ENCODE peak calls at places on chromosomes 13 and 19, in ten cellular contexts. One of them, this sample, is unnamed.

GRCh38 chr19:28929026-28929425 is 283.9 kb downstream of the UQCRFS1 start:
- DNase-seq in keratinocyte: no peak
- DNase-seq in tibial artery: no peak
- DNase-seq in stomach: no peak
- DNase-seq in effector memory CD4-positive, alpha-beta T cell: no peak
- DNase-seq in cardiac muscle cell: no peak
- DNase-seq in thoracic aorta: no peak
- DNase-seq in transverse colon: no peak
- DNase-seq in bronchial epithelial cell: no peak
- DNase-seq in BJ: no peak
- DNase-seq in this sample: no peak

GRCh38 chr13:34250151-34250550 is 432.2 kb downstream of the RFC3 start:
- DNase-seq in BJ: no peak
- DNase-seq in thoracic aorta: no peak
- DNase-seq in stomach: no peak
- DNase-seq in bronchial epithelial cell: no peak
- DNase-seq in effector memory CD4-positive, alpha-beta T cell: no peak
- DNase-seq in cardiac muscle cell: no peak
- DNase-seq in tibial artery: no peak
- DNase-seq in transverse colon: no peak
- DNase-seq in keratinocyte: no peak
- DNase-seq in this sample: no peak

GRCh38 chr19:38453596-38453995 is 20.1 kb downstream of the RYR1 start:
- DNase-seq in tibial artery: no peak
- DNase-seq in effector memory CD4-positive, alpha-beta T cell: no peak
- DNase-seq in BJ: no peak
- DNase-seq in cardiac muscle cell: no peak
- DNase-seq in thoracic aorta: no peak
- DNase-seq in transverse colon: no peak
- DNase-seq in keratinocyte: no peak
- DNase-seq in bronchial epithelial cell: no peak
- DNase-seq in stomach: no peak
- DNase-seq in this sample: no peak

GRCh38 chr19:7670150-7670784 is 1.4 kb downstream of the RETN start:
- DNase-seq in stomach: no peak
- DNase-seq in BJ: no peak
- DNase-seq in tibial artery: no peak
- DNase-seq in cardiac muscle cell: peak; percentile 3
- DNase-seq in thoracic aorta: no peak
- DNase-seq in effector memory CD4-positive, alpha-beta T cell: no peak
- DNase-seq in bronchial epithelial cell: no peak
- DNase-seq in keratinocyte: no peak
- DNase-seq in transverse colon: no peak
- DNase-seq in this sample: no peak

GRCh38 chr13:38819596-38819995 is 132.7 kb downstream of the FREM2 start:
- DNase-seq in BJ: no peak
- DNase-seq in bronchial epithelial cell: no peak
- DNase-seq in cardiac muscle cell: no peak
- DNase-seq in keratinocyte: no peak
- DNase-seq in effector memory CD4-positive, alpha-beta T cell: no peak
- DNase-seq in thoracic aorta: no peak
- DNase-seq in tibial artery: no peak
- DNase-seq in stomach: no peak
- DNase-seq in transverse colon: no peak
- DNase-seq in this sample: no peak

GRCh38 chr13:32314968-32315254 is 252 bp downstream of the ZAR1L start:
- DNase-seq in stomach: peak; percentile 29
- DNase-seq in tibial artery: no peak
- DNase-seq in keratinocyte: no peak
- DNase-seq in thoracic aorta: no peak
- DNase-seq in BJ: no peak
- DNase-seq in bronchial epithelial cell: peak; percentile 41
- DNase-seq in cardiac muscle cell: peak; percentile 66
- DNase-seq in transverse colon: peak; percentile 35
- DNase-seq in effector memory CD4-positive, alpha-beta T cell: peak; percentile 30
- DNase-seq in this sample: peak; percentile 2

GRCh38 chr13:41032646-41033396 is 13.7 kb upstream of the ELF1 start:
- DNase-seq in effector memory CD4-positive, alpha-beta T cell: no peak
- DNase-seq in tibial artery: no peak
- DNase-seq in stomach: no peak
- DNase-seq in keratinocyte: no peak
- DNase-seq in cardiac muscle cell: no peak
- DNase-seq in bronchial epithelial cell: no peak
- DNase-seq in BJ: no peak
- DNase-seq in thoracic aorta: no peak
- DNase-seq in transverse colon: no peak
- DNase-seq in this sample: no peak

GRCh38 chr19:29873024-29873800 is 61.4 kb downstream of the CCNE1 start:
- DNase-seq in keratinocyte: no peak
- DNase-seq in bronchial epithelial cell: no peak
- DNase-seq in effector memory CD4-positive, alpha-beta T cell: peak; percentile 36
- DNase-seq in stomach: peak; percentile 55
- DNase-seq in transverse colon: peak; percentile 49
- DNase-seq in thoracic aorta: no peak
- DNase-seq in BJ: no peak
- DNase-seq in cardiac muscle cell: peak; percentile 34
- DNase-seq in tibial artery: no peak
- DNase-seq in this sample: no peak

GRCh38 chr19:3175761-3176714 is 2.5 kb upstream of the S1PR4 start:
- DNase-seq in cardiac muscle cell: no peak
- DNase-seq in effector memory CD4-positive, alpha-beta T cell: peak; percentile 42
- DNase-seq in BJ: peak; percentile 75
- DNase-seq in bronchial epithelial cell: peak; percentile 94
- DNase-seq in keratinocyte: peak; percentile 72
- DNase-seq in thoracic aorta: no peak
- DNase-seq in stomach: peak; percentile 90
- DNase-seq in tibial artery: no peak
- DNase-seq in transverse colon: peak; percentile 87
- DNase-seq in this sample: no peak

GRCh38 chr19:15280915-15281683 is 48.9 kb upstream of the EPHX3 start:
- DNase-seq in thoracic aorta: no peak
- DNase-seq in cardiac muscle cell: peak; percentile 91
- DNase-seq in tibial artery: peak; percentile 92
- DNase-seq in BJ: no peak
- DNase-seq in transverse colon: peak; percentile 69
- DNase-seq in effector memory CD4-positive, alpha-beta T cell: no peak
- DNase-seq in keratinocyte: no peak
- DNase-seq in stomach: peak; percentile 75
- DNase-seq in bronchial epithelial cell: peak; percentile 67
- DNase-seq in this sample: peak; percentile 96

GRCh38 chr13:52599037-52599852 is 43.0 kb upstream of the HNRNPA1L2 start:
- DNase-seq in effector memory CD4-positive, alpha-beta T cell: no peak
- DNase-seq in cardiac muscle cell: peak; percentile 70
- DNase-seq in stomach: no peak
- DNase-seq in tibial artery: no peak
- DNase-seq in keratinocyte: no peak
- DNase-seq in BJ: no peak
- DNase-seq in thoracic aorta: no peak
- DNase-seq in transverse colon: no peak
- DNase-seq in bronchial epithelial cell: peak; percentile 73
- DNase-seq in this sample: no peak

GRCh38 chr13:29101404-29101803 is 281.3 kb downstream of the MTUS2 start:
- DNase-seq in bronchial epithelial cell: no peak
- DNase-seq in tibial artery: no peak
- DNase-seq in thoracic aorta: no peak
- DNase-seq in effector memory CD4-positive, alpha-beta T cell: no peak
- DNase-seq in cardiac muscle cell: no peak
- DNase-seq in stomach: no peak
- DNase-seq in keratinocyte: no peak
- DNase-seq in transverse colon: no peak
- DNase-seq in BJ: no peak
- DNase-seq in this sample: no peak

GRCh38 chr13:31538067-31539042 is 201.0 kb upstream of the RXFP2 start:
- DNase-seq in BJ: no peak
- DNase-seq in effector memory CD4-positive, alpha-beta T cell: no peak
- DNase-seq in cardiac muscle cell: peak; percentile 74
- DNase-seq in tibial artery: no peak
- DNase-seq in stomach: peak; percentile 29
- DNase-seq in keratinocyte: no peak
- DNase-seq in bronchial epithelial cell: peak; percentile 44
- DNase-seq in thoracic aorta: no peak
- DNase-seq in transverse colon: peak; percentile 13
- DNase-seq in this sample: no peak

GRCh38 chr19:51439021-51439465 is 19.2 kb downstream of the SIGLEC8 start:
- DNase-seq in transverse colon: no peak
- DNase-seq in bronchial epithelial cell: peak; percentile 2
- DNase-seq in thoracic aorta: no peak
- DNase-seq in stomach: no peak
- DNase-seq in effector memory CD4-positive, alpha-beta T cell: no peak
- DNase-seq in keratinocyte: no peak
- DNase-seq in cardiac muscle cell: peak; percentile 26
- DNase-seq in tibial artery: no peak
- DNase-seq in BJ: no peak
- DNase-seq in this sample: no peak

GRCh38 chr19:52336976-52337375 is 933 bp downstream of the ZNF610 start:
- DNase-seq in effector memory CD4-positive, alpha-beta T cell: no peak
- DNase-seq in BJ: no peak
- DNase-seq in tibial artery: no peak
- DNase-seq in keratinocyte: no peak
- DNase-seq in cardiac muscle cell: peak; percentile 17
- DNase-seq in bronchial epithelial cell: no peak
- DNase-seq in thoracic aorta: no peak
- DNase-seq in stomach: no peak
- DNase-seq in transverse colon: no peak
- DNase-seq in this sample: no peak

GRCh38 chr19:19480688-19481087 is 34.7 kb downstream of the TSSK6 start:
- DNase-seq in thoracic aorta: no peak
- DNase-seq in bronchial epithelial cell: no peak
- DNase-seq in cardiac muscle cell: no peak
- DNase-seq in stomach: no peak
- DNase-seq in transverse colon: no peak
- DNase-seq in BJ: no peak
- DNase-seq in effector memory CD4-positive, alpha-beta T cell: no peak
- DNase-seq in keratinocyte: no peak
- DNase-seq in tibial artery: no peak
- DNase-seq in this sample: no peak

GRCh38 chr13:66348745-66349720 is 881.1 kb downstream of the PCDH9 start:
- DNase-seq in effector memory CD4-positive, alpha-beta T cell: no peak
- DNase-seq in transverse colon: no peak
- DNase-seq in tibial artery: no peak
- DNase-seq in bronchial epithelial cell: no peak
- DNase-seq in thoracic aorta: no peak
- DNase-seq in keratinocyte: no peak
- DNase-seq in cardiac muscle cell: peak; percentile 37
- DNase-seq in stomach: no peak
- DNase-seq in BJ: no peak
- DNase-seq in this sample: no peak

GRCh38 chr13:108609353-108609752 is 20.1 kb upstream of the MYO16 start:
- DNase-seq in thoracic aorta: no peak
- DNase-seq in keratinocyte: no peak
- DNase-seq in tibial artery: no peak
- DNase-seq in effector memory CD4-positive, alpha-beta T cell: no peak
- DNase-seq in cardiac muscle cell: peak; percentile 2
- DNase-seq in stomach: no peak
- DNase-seq in transverse colon: no peak
- DNase-seq in BJ: peak; percentile 4
- DNase-seq in bronchial epithelial cell: peak; percentile 1
- DNase-seq in this sample: no peak

GRCh38 chr19:15680923-15681322 is 8.0 kb downstream of the CYP4F12 start:
- DNase-seq in bronchial epithelial cell: no peak
- DNase-seq in cardiac muscle cell: no peak
- DNase-seq in stomach: no peak
- DNase-seq in transverse colon: no peak
- DNase-seq in thoracic aorta: no peak
- DNase-seq in tibial artery: no peak
- DNase-seq in BJ: no peak
- DNase-seq in keratinocyte: no peak
- DNase-seq in effector memory CD4-positive, alpha-beta T cell: no peak
- DNase-seq in this sample: no peak

GRCh38 chr13:30191491-30192100 is 115.8 kb downstream of the KATNAL1 start:
- DNase-seq in stomach: no peak
- DNase-seq in thoracic aorta: no peak
- DNase-seq in transverse colon: no peak
- DNase-seq in BJ: no peak
- DNase-seq in effector memory CD4-positive, alpha-beta T cell: no peak
- DNase-seq in bronchial epithelial cell: peak; percentile 51
- DNase-seq in tibial artery: no peak
- DNase-seq in keratinocyte: no peak
- DNase-seq in cardiac muscle cell: no peak
- DNase-seq in this sample: no peak

GRCh38 chr13:82115391-82115790 is 1766.9 kb downstream of the SLITRK1 start:
- DNase-seq in cardiac muscle cell: no peak
- DNase-seq in bronchial epithelial cell: no peak
- DNase-seq in transverse colon: no peak
- DNase-seq in keratinocyte: no peak
- DNase-seq in stomach: no peak
- DNase-seq in effector memory CD4-positive, alpha-beta T cell: no peak
- DNase-seq in BJ: no peak
- DNase-seq in tibial artery: no peak
- DNase-seq in thoracic aorta: no peak
- DNase-seq in this sample: no peak

GRCh38 chr19:5214902-5215301 is 125.7 kb downstream of the PTPRS start:
- DNase-seq in BJ: no peak
- DNase-seq in thoracic aorta: no peak
- DNase-seq in tibial artery: no peak
- DNase-seq in effector memory CD4-positive, alpha-beta T cell: no peak
- DNase-seq in bronchial epithelial cell: no peak
- DNase-seq in cardiac muscle cell: no peak
- DNase-seq in keratinocyte: no peak
- DNase-seq in transverse colon: no peak
- DNase-seq in stomach: no peak
- DNase-seq in this sample: no peak
- H3K36me3 ChIP-seq in BJ: peaks cover 76% of the 10 kb centered on the region
- H3K36me3 ChIP-seq in thoracic aorta: peaks cover 71% of the 10 kb centered on the region
- H3K36me3 ChIP-seq in tibial artery: peaks cover 100% of the 10 kb centered on the region
- H3K36me3 ChIP-seq in effector memory CD4-positive, alpha-beta T cell: no peaks in the 10 kb centered on the region
- H3K36me3 ChIP-seq in bronchial epithelial cell: peaks cover 1% of the 10 kb centered on the region
- H3K36me3 ChIP-seq in cardiac muscle cell: peaks cover 86% of the 10 kb centered on the region
- H3K36me3 ChIP-seq in keratinocyte: peaks cover 18% of the 10 kb centered on the region
- H3K36me3 ChIP-seq in transverse colon: peaks cover 16% of the 10 kb centered on the region
- H3K36me3 ChIP-seq in stomach: peaks cover 100% of the 10 kb centered on the region
- H3K36me3 ChIP-seq in this sample: peaks cover 84% of the 10 kb centered on the region

GRCh38 chr13:95937700-95938320 is 115.4 kb downstream of the UGGT2 start:
- DNase-seq in stomach: no peak
- DNase-seq in cardiac muscle cell: no peak
- DNase-seq in keratinocyte: no peak
- DNase-seq in transverse colon: no peak
- DNase-seq in BJ: no peak
- DNase-seq in effector memory CD4-positive, alpha-beta T cell: no peak
- DNase-seq in bronchial epithelial cell: no peak
- DNase-seq in thoracic aorta: no peak
- DNase-seq in tibial artery: no peak
- DNase-seq in this sample: no peak
- H3K36me3 ChIP-seq in stomach: peaks cover 60% of the 10 kb centered on the region
- H3K36me3 ChIP-seq in cardiac muscle cell: peaks cover 10% of the 10 kb centered on the region
- H3K36me3 ChIP-seq in keratinocyte: peaks cover 7% of the 10 kb centered on the region
- H3K36me3 ChIP-seq in transverse colon: peaks cover 29% of the 10 kb centered on the region
- H3K36me3 ChIP-seq in BJ: peaks cover 8% of the 10 kb centered on the region
- H3K36me3 ChIP-seq in effector memory CD4-positive, alpha-beta T cell: no peaks in the 10 kb centered on the region
- H3K36me3 ChIP-seq in bronchial epithelial cell: no peaks in the 10 kb centered on the region
- H3K36me3 ChIP-seq in thoracic aorta: peaks cover 18% of the 10 kb centered on the region
- H3K36me3 ChIP-seq in tibial artery: peaks cover 79% of the 10 kb centered on the region
- H3K36me3 ChIP-seq in this sample: peaks cover 12% of the 10 kb centered on the region

GRCh38 chr13:113187905-113188595 is 20.4 kb downstream of the PCID2 start:
- DNase-seq in cardiac muscle cell: no peak
- DNase-seq in transverse colon: no peak
- DNase-seq in bronchial epithelial cell: no peak
- DNase-seq in tibial artery: no peak
- DNase-seq in thoracic aorta: no peak
- DNase-seq in BJ: no peak
- DNase-seq in keratinocyte: no peak
- DNase-seq in effector memory CD4-positive, alpha-beta T cell: no peak
- DNase-seq in stomach: no peak
- DNase-seq in this sample: no peak
- H3K36me3 ChIP-seq in cardiac muscle cell: peaks cover 20% of the 10 kb centered on the region
- H3K36me3 ChIP-seq in transverse colon: peaks cover 43% of the 10 kb centered on the region
- H3K36me3 ChIP-seq in bronchial epithelial cell: peaks cover 19% of the 10 kb centered on the region
- H3K36me3 ChIP-seq in tibial artery: peaks cover 38% of the 10 kb centered on the region
- H3K36me3 ChIP-seq in thoracic aorta: peaks cover 21% of the 10 kb centered on the region
- H3K36me3 ChIP-seq in BJ: peaks cover 8% of the 10 kb centered on the region
- H3K36me3 ChIP-seq in keratinocyte: peaks cover 22% of the 10 kb centered on the region
- H3K36me3 ChIP-seq in effector memory CD4-positive, alpha-beta T cell: peaks cover 21% of the 10 kb centered on the region
- H3K36me3 ChIP-seq in stomach: peaks cover 75% of the 10 kb centered on the region
- H3K36me3 ChIP-seq in this sample: peaks cover 57% of the 10 kb centered on the region

GRCh38 chr19:44984005-44984404 is 17.3 kb upstream of the RELB start:
- DNase-seq in transverse colon: no peak
- DNase-seq in effector memory CD4-positive, alpha-beta T cell: no peak
- DNase-seq in cardiac muscle cell: no peak
- DNase-seq in thoracic aorta: no peak
- DNase-seq in bronchial epithelial cell: no peak
- DNase-seq in keratinocyte: no peak
- DNase-seq in tibial artery: no peak
- DNase-seq in BJ: no peak
- DNase-seq in stomach: no peak
- DNase-seq in this sample: no peak
- H3K36me3 ChIP-seq in transverse colon: peaks cover 19% of the 10 kb centered on the region
- H3K36me3 ChIP-seq in effector memory CD4-positive, alpha-beta T cell: peaks cover 67% of the 10 kb centered on the region
- H3K36me3 ChIP-seq in cardiac muscle cell: peaks cover 28% of the 10 kb centered on the region
- H3K36me3 ChIP-seq in thoracic aorta: peaks cover 43% of the 10 kb centered on the region
- H3K36me3 ChIP-seq in bronchial epithelial cell: peaks cover 14% of the 10 kb centered on the region
- H3K36me3 ChIP-seq in keratinocyte: peaks cover 27% of the 10 kb centered on the region
- H3K36me3 ChIP-seq in tibial artery: peaks cover 71% of the 10 kb centered on the region
- H3K36me3 ChIP-seq in BJ: peaks cover 28% of the 10 kb centered on the region
- H3K36me3 ChIP-seq in stomach: peaks cover 100% of the 10 kb centered on the region
- H3K36me3 ChIP-seq in this sample: peaks cover 54% of the 10 kb centered on the region